ENCODE peak calls at places on chromosomes 1 and 21, in four cellular contexts. Q is heart right ventricle, D is prostate gland, X is colonic mucosa. B is an unnamed sample. For H3K9me3, the result is how much of the 10 kb centered on the place peaks cover.

GRCh38 chr21:45169001-45169400 is 94.6 kb downstream of the ADARB1 start:
- DNase-seq in Q (no peak), D (no peak), X (no peak), B (no peak)

GRCh38 chr1:226985839-226986463 is 45.9 kb downstream of the COQ8A start:
- DNase-seq in Q (peak), D (no peak), X (peak), B (no peak)

GRCh38 chr1:31663622-31664452 is 19.2 kb upstream of the PEF1 start:
- DNase-seq in Q (peak), D (peak), X (peak), B (peak)

GRCh38 chr1:53482441-53483153 is 23.4 kb downstream of the DMRTB1 start:
- DNase-seq in Q (no peak), D (no peak), X (no peak), B (no peak)

GRCh38 chr21:42539931-42540343 is 26.3 kb downstream of the SLC37A1 start:
- DNase-seq in Q (no peak), D (no peak), X (no peak), B (no peak)

GRCh38 chr1:216044538-216044937 is 378.7 kb downstream of the USH2A start:
- DNase-seq in Q (no peak), D (no peak), X (no peak), B (no peak)

GRCh38 chr1:47192458-47193384 is 2.9 kb upstream of the PDZK1IP1 start:
- DNase-seq in Q (peak), D (peak), X (peak), B (peak)

GRCh38 chr1:206581571-206581981 is 30.7 kb downstream of the EIF2D start:
- DNase-seq in Q (no peak), D (no peak), X (no peak), B (no peak)

GRCh38 chr1:226497276-226497833 is 51.2 kb upstream of the STUM start:
- DNase-seq in Q (no peak), D (no peak), X (no peak), B (peak)

GRCh38 chr1:11650331-11650991 is 3.8 kb downstream of the FBXO2 start:
- DNase-seq in Q (peak), D (peak), X (peak), B (peak)

GRCh38 chr1:210024996-210025395 is 87.0 kb downstream of the SYT14 start:
- DNase-seq in Q (no peak), D (no peak), X (no peak), B (no peak)

GRCh38 chr1:33826311-33826710 is 37.6 kb upstream of the HMGB4 start:
- DNase-seq in Q (no peak), D (no peak), X (no peak), B (no peak)

GRCh38 chr1:17643861-17644703 is 104.6 kb downstream of the ARHGEF10L start:
- DNase-seq in Q (no peak), D (no peak), X (no peak), B (no peak)

GRCh38 chr1:208033236-208033635 is 122.3 kb upstream of the CD34 start:
- DNase-seq in Q (no peak), D (no peak), X (no peak), B (no peak)

GRCh38 chr1:208038303-208038702 is 127.4 kb upstream of the CD34 start:
- DNase-seq in Q (no peak), D (no peak), X (no peak), B (no peak)

GRCh38 chr1:208036918-208037567 is 126.1 kb upstream of the CD34 start:
- DNase-seq in Q (no peak), D (no peak), X (no peak), B (no peak)

GRCh38 chr1:208034135-208034534 is 123.2 kb upstream of the CD34 start:
- DNase-seq in Q (no peak), D (no peak), X (no peak), B (no peak)

DNA sequence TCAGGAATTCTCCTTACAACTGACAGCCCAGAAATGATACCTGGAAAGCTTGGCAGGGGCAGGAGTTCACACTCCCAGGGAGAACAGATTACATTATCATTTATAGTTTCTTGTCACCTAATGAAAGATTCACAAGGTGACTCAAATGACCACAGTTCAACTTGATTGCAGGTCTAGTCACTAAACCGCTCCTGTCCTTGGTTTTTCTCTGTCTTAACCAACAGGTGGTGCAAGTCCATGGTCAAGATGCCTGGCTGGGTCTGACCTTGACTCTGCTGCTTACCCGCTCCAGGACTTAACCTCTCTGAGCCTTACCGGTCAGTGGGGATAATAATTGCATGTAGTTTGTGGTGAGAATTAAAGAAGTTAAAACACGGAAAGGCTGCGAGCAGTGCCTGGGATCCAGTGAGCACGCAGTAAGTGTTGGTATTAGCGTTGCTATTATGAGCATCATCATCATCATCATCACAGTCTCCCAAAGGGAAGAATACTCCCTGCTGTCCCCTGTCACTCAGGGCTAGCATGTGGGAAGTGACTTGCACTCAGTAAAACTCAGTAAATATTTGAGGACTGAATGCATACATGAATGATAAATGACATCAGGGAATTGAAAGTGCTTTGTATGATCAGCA is 125.4 kb upstream of the CD34 start:
- DNase-seq in Q (no peak), D (no peak), X (no peak), B (peak)
- TF ChIP-seq CTCF in Q (peak), D (no peak), X (no peak), B (peak)

GRCh38 chr1:4972761-4973320 is 318.4 kb downstream of the AJAP1 start:
- DNase-seq in Q (no peak), D (no peak), X (no peak), B (no peak)
- H3K9me3 ChIP-seq in Q (under half), D (under half), X (under half), B (under half)

DNA sequence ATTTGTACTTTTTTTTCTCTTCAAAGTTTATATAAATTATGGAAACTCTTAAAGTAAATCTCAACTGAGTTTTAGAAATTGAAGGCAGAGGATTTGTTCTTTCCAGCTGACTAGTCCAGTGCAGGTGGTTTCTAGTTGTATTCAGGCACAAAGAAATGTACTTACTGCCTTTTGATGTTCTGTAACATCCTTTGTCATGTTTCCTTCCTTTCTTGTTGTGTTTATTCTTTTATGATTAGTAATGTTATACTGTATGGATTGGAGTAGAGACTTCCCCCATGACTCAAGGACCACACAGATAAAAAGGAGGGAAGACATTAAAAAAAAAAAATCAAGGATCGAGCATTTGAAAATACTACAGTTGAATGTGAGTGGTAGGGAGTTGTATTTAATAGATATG is 8.0 kb downstream of the HIPK1 start:
- DNase-seq in Q (no peak), D (no peak), X (no peak), B (no peak)
- H3K27ac ChIP-seq in Q (no peak), D (no peak), X (no peak), B (no peak)

GRCh38 chr1:162406811-162407210 is 5.1 kb downstream of the SH2D1B start:
- DNase-seq in Q (no peak), D (no peak), X (no peak), B (no peak)
- TF ChIP-seq CTCF in Q (no peak), D (no peak), X (no peak), B (no peak)

GRCh38 chr1:49363628-49364027 is 586.9 kb upstream of the BEND5 start:
- DNase-seq in Q (no peak), D (no peak), X (no peak), B (no peak)
- H3K9me3 ChIP-seq in Q (under half), D (under half), X (under half), B (under half)

GRCh38 chr1:119314001-119314796 is 54.4 kb upstream of the HAO2 start:
- DNase-seq in Q (no peak), D (no peak), X (no peak), B (no peak)
- H3K27ac ChIP-seq in Q (no peak), D (no peak), X (no peak), B (no peak)

GRCh38 chr1:23369335-23370013 is at the start of gene ZNF436:
- DNase-seq in Q (peak), D (peak), X (peak), B (peak)

GRCh38 chr1:23370270-23370743 is 671 bp upstream of the ZNF436 start:
- DNase-seq in Q (no peak), D (no peak), X (no peak), B (no peak)

GRCh38 chr1:23367791-23368561 is 1.7 kb downstream of the ZNF436 start:
- DNase-seq in Q (peak), D (peak), X (peak), B (peak)

GRCh38 chr1:23367451-23367790 is 2.2 kb downstream of the ZNF436 start:
- DNase-seq in Q (no peak), D (no peak), X (no peak), B (no peak)

GRCh38 chr1:23368562-23369334 is 888 bp downstream of the ZNF436 start:
- DNase-seq in Q (peak), D (peak), X (peak), B (peak)
- TF ChIP-seq CTCF in Q (peak), D (no peak), X (no peak), B (no peak)